ENCODE peak calls at places on chromosomes 13 and 19, in nine cellular contexts. X is esophagus muscularis mucosa, Z is K562, R is fibroblast of mammary gland, H is AG04450, O is PC-9, P is lower leg skin, D is SK-N-SH, C is cardiac muscle cell. Y is an unnamed sample.

GRCh38 chr13:109787135-109787954 is 962 bp upstream of the IRS2 start:
- DNase-seq in X (peak), Z (peak), R (peak), H (no peak), O (peak), P (no peak), D (peak), C (peak), Y (no peak)

GRCh38 chr13:25214371-25215252 is 42.5 kb upstream of the AMER2 start:
- DNase-seq in X (no peak), Z (no peak), R (peak), H (no peak), O (no peak), P (peak), D (no peak), C (no peak), Y (no peak)

GRCh38 chr13:66805657-66806056 is 424.5 kb downstream of the PCDH9 start:
- DNase-seq in X (no peak), Z (no peak), R (peak), H (no peak), O (no peak), P (no peak), D (no peak), C (no peak), Y (no peak)

GRCh38 chr19:2363419-2363818 is 3.4 kb downstream of the TMPRSS9 start:
- DNase-seq in X (no peak), Z (no peak), R (no peak), H (no peak), O (no peak), P (no peak), D (peak), C (no peak), Y (no peak)

GRCh38 chr19:49347835-49348234 is 12.6 kb downstream of the CD37 start:
- DNase-seq in X (no peak), Z (peak), R (peak), H (no peak), O (peak), P (no peak), D (peak), C (peak), Y (peak)

GRCh38 chr19:57267294-57267693 is 13.0 kb upstream of the ZNF460 start:
- DNase-seq in X (no peak), Z (no peak), R (no peak), H (no peak), O (no peak), P (no peak), D (no peak), C (no peak), Y (no peak)

GRCh38 chr13:40505196-40505595 is 161.2 kb downstream of the FOXO1 start:
- DNase-seq in X (peak), Z (no peak), R (no peak), H (no peak), O (no peak), P (no peak), D (no peak), C (no peak), Y (no peak)

GRCh38 chr13:51246411-51247298 is 24.5 kb downstream of the FAM124A start:
- DNase-seq in X (no peak), Z (no peak), R (no peak), H (no peak), O (no peak), P (no peak), D (peak), C (peak), Y (no peak)

GRCh38 chr19:38023245-38023644 is 116.2 kb downstream of the SIPA1L3 start:
- DNase-seq in X (no peak), Z (no peak), R (peak), H (no peak), O (no peak), P (no peak), D (no peak), C (no peak), Y (no peak)

GRCh38 chr13:39263033-39263432 is 224.8 kb downstream of the NHLRC3 start:
- DNase-seq in X (no peak), Z (peak), R (peak), H (no peak), O (no peak), P (no peak), D (peak), C (peak), Y (peak)

GRCh38 chr19:16161848-16162247 is 11.5 kb downstream of the CIB3 start:
- DNase-seq in X (no peak), Z (no peak), R (peak), H (peak), O (peak), P (no peak), D (no peak), C (no peak), Y (no peak)

GRCh38 chr19:11504502-11505031 is 1.1 kb downstream of the ZNF653 start:
- DNase-seq in X (no peak), Z (no peak), R (no peak), H (no peak), O (no peak), P (no peak), D (no peak), C (no peak), Y (no peak)

GRCh38 chr19:7885818-7886217 is 2.5 kb upstream of the LRRC8E start:
- DNase-seq in X (no peak), Z (no peak), R (no peak), H (no peak), O (no peak), P (no peak), D (no peak), C (no peak), Y (no peak)

GRCh38 chr19:57192993-57193392 is 1.7 kb downstream of the ZNF264 start:
- DNase-seq in X (peak), Z (no peak), R (no peak), H (no peak), O (no peak), P (no peak), D (no peak), C (no peak), Y (no peak)

GRCh38 chr13:43132911-43133310 is 109.5 kb downstream of the DNAJC15 start:
- DNase-seq in X (no peak), Z (no peak), R (no peak), H (no peak), O (no peak), P (no peak), D (no peak), C (no peak), Y (no peak)

GRCh38 chr13:35718084-35718483 is 241.6 kb upstream of the MAB21L1 start:
- DNase-seq in X (no peak), Z (no peak), R (no peak), H (no peak), O (no peak), P (no peak), D (no peak), C (no peak), Y (no peak)

GRCh38 chr13:111270765-111271164 is 49.7 kb upstream of the TEX29 start:
- DNase-seq in X (peak), Z (no peak), R (peak), H (no peak), O (no peak), P (no peak), D (no peak), C (no peak), Y (no peak)

GRCh38 chr13:81048026-81048461 is 707.1 kb upstream of the SPRY2 start:
- DNase-seq in X (no peak), Z (no peak), R (no peak), H (no peak), O (no peak), P (no peak), D (no peak), C (no peak), Y (peak)

GRCh38 chr13:41503386-41503785 is 46.0 kb downstream of the RGCC start:
- DNase-seq in X (peak), Z (no peak), R (no peak), H (no peak), O (no peak), P (no peak), D (no peak), C (no peak), Y (no peak)

GRCh38 chr13:80251403-80251802 is 89.5 kb downstream of the SPRY2 start:
- DNase-seq in X (no peak), Z (no peak), R (peak), H (peak), O (peak), P (no peak), D (no peak), C (peak), Y (peak)

GRCh38 chr13:62360609-62361008 is 945.0 kb upstream of the PCDH20 start:
- DNase-seq in X (no peak), Z (no peak), R (no peak), H (no peak), O (no peak), P (no peak), D (peak), C (no peak), Y (no peak)

GRCh38 chr19:20964798-20965197 is 41.7 kb downstream of the ZNF85 start:
- DNase-seq in X (no peak), Z (no peak), R (no peak), H (no peak), O (no peak), P (no peak), D (no peak), C (peak), Y (no peak)

GRCh38 chr13:112768795-112769411 is 79.1 kb downstream of the ATP11A start:
- DNase-seq in X (no peak), Z (no peak), R (no peak), H (no peak), O (no peak), P (no peak), D (no peak), C (no peak), Y (peak)

GRCh38 chr19:4877753-4878490 is 10.5 kb upstream of the PLIN3 start:
- DNase-seq in X (no peak), Z (no peak), R (no peak), H (no peak), O (no peak), P (no peak), D (peak), C (no peak), Y (no peak)

GRCh38 chr19:24140591-24140990 is 53.6 kb downstream of the ZNF254 start:
- DNase-seq in X (no peak), Z (no peak), R (no peak), H (no peak), O (no peak), P (no peak), D (no peak), C (no peak), Y (no peak)

GRCh38 chr19:39265321-39265916 is 2.8 kb upstream of the IFNL2 start:
- DNase-seq in X (no peak), Z (no peak), R (no peak), H (no peak), O (no peak), P (peak), D (no peak), C (no peak), Y (no peak)

GRCh38 chr13:34162545-34162936 is 344.6 kb downstream of the RFC3 start:
- DNase-seq in X (no peak), Z (no peak), R (no peak), H (no peak), O (no peak), P (no peak), D (no peak), C (no peak), Y (peak)

GRCh38 chr19:46731007-46731501 is 14.1 kb upstream of the PRKD2 start:
- DNase-seq in X (no peak), Z (peak), R (peak), H (peak), O (peak), P (no peak), D (no peak), C (no peak), Y (peak)

GRCh38 chr13:78595458-78595818 is 7.9 kb downstream of the POU4F1 start:
- DNase-seq in X (no peak), Z (no peak), R (no peak), H (no peak), O (no peak), P (no peak), D (no peak), C (no peak), Y (no peak)

GRCh38 chr19:2276429-2276989 is 5.5 kb downstream of the PEAK3 start:
- DNase-seq in X (no peak), Z (no peak), R (no peak), H (no peak), O (no peak), P (no peak), D (peak), C (no peak), Y (no peak)

GRCh38 chr13:53201454-53202225 is 173.0 kb downstream of the OLFM4 start:
- DNase-seq in X (no peak), Z (no peak), R (no peak), H (no peak), O (no peak), P (peak), D (peak), C (peak), Y (no peak)

GRCh38 chr13:111398715-111399299 is 78.4 kb downstream of the TEX29 start:
- DNase-seq in X (no peak), Z (peak), R (peak), H (no peak), O (no peak), P (peak), D (no peak), C (no peak), Y (no peak)

GRCh38 chr19:39372047-39372802 is 18.7 kb downstream of the PAF1 start:
- DNase-seq in X (no peak), Z (no peak), R (peak), H (peak), O (no peak), P (peak), D (no peak), C (no peak), Y (no peak)

GRCh38 chr19:4976412-4977298 is 7.7 kb downstream of the KDM4B start:
- DNase-seq in X (peak), Z (peak), R (peak), H (peak), O (no peak), P (peak), D (peak), C (no peak), Y (no peak)

DNA sequence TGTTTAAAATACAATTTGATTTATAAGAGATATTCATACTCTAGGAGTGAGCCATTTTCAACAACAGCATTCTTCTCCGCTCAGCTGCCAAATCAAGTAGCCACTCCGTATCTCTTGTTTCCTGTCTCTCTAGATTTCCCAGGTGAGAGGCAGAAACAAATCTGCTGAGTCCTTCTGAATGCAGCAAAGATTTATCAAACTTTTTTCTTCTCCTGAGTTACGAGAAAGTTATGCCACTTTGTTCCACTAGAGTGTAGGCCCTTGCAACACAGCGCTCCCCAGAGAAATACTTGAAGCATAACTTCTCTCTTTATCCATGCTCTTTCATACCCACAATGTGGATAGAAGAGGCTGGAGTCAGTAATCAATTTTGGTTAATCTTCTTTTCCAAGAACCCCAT is 1960.8 kb downstream of the OLFM4 start:
- DNase-seq in X (no peak), Z (no peak), R (no peak), H (no peak), O (no peak), P (no peak), D (no peak), C (no peak), Y (no peak)
- TF ChIP-seq CTCF in X (no peak), Z (no peak), R (no peak), H (no peak), O (no peak), P (no peak), D (no peak), C (no peak), Y (no peak)

GRCh38 chr19:44644391-44645016 is 794 bp downstream of the PVR start:
- DNase-seq in X (no peak), Z (peak), R (peak), H (no peak), O (peak), P (no peak), D (peak), C (peak), Y (no peak)

GRCh38 chr19:44647144-44647543 is 3.4 kb downstream of the PVR start:
- DNase-seq in X (no peak), Z (no peak), R (no peak), H (no peak), O (no peak), P (no peak), D (no peak), C (no peak), Y (no peak)

GRCh38 chr19:44643605-44644390 is at the start of gene PVR:
- DNase-seq in X (no peak), Z (peak), R (peak), H (no peak), O (peak), P (peak), D (peak), C (peak), Y (peak)

GRCh38 chr19:44646049-44646416 is 2.3 kb downstream of the PVR start:
- DNase-seq in X (no peak), Z (no peak), R (no peak), H (no peak), O (no peak), P (no peak), D (no peak), C (no peak), Y (no peak)

DNA sequence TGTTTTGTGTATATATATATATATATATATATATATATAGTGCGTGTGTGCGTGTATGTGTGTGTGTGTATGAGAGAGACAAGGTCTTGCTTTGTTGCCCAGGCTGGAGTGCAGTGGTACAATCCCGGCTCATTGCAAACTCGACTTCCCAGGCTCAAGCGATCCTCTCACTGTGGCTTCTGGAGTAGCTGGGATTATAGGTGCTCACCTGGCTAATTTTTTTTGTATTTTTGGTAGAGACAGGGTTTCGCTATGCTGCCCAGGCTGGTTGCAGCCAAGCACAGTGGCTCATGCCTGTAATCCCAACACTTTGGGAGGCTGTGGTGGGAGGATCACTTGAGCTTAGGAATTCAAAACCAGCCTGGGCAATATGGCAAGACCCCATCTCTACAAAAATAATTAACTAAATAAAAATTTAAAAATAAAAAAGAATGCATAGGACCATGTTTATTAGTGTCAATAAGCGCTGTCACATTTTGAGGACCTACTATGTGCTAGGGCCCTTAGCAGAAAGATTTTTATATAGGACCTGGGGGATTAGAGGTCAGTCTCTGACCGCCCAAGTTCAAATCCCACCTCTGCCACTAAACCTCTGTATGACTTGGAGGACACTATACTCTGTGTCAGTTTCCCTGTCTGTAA is 1.8 kb downstream of the PVR start:
- DNase-seq in X (no peak), Z (no peak), R (no peak), H (no peak), O (no peak), P (no peak), D (no peak), C (no peak), Y (no peak)
- H3K4me3 ChIP-seq in X (no peak), Z (no peak), R (no peak), H (peak), O (peak), P (no peak), D (peak), C (no peak), Y (no peak)

DNA sequence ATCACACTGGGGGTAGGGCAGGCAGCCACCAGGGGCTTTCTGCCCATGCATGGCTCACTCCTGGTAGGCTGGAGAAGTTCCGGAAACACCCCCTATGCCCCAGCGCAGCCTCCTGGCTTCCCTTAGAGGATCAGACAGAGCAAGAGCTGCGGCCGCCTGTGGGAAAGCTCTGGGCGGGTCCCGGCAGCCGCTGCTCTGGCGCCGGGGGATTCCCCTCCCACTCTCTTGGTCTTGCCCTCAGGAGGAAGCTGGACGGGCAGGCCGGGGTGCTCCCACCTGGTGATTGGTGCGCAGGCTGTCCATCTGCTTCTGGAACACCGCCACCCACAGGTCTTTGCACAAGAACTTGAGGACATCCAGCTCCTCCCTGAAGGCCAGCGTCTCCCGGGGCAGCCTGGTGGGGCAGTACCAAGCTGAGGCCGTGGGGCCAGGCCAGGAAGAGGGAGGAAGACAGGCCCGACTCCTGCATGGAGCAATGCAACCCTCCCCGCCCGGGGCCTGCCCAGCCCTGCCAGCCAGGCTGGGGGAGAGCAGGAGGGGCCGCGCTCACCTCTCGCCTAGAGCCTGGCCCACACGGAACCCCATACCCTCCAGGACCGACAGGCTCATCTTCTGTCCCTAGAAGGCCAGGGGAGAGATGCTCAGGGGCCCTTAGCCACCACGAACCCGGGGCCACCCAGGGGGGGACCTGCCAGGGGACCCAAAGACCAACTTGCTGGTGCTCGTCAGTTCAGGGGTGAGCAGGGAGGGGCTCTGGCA is 4.0 kb upstream of the NKPD1 start:
- DNase-seq in X (no peak), Z (peak), R (peak), H (no peak), O (peak), P (peak), D (no peak), C (peak), Y (peak)
- TF ChIP-seq CTCF in X (no peak), Z (peak), R (no peak), H (no peak), O (no peak), P (no peak), D (no peak), C (no peak), Y (no peak)

GRCh38 chr19:991174-991931 is 7.2 kb downstream of the WDR18 start:
- DNase-seq in X (no peak), Z (peak), R (peak), H (no peak), O (no peak), P (no peak), D (peak), C (peak), Y (peak)
- H3K4me3 ChIP-seq in X (no peak), Z (no peak), R (no peak), H (no peak), O (no peak), P (no peak), D (no peak), C (no peak), Y (no peak)

Y was measured in GM12865.